ENCODE peak calls at places on chromosome 4, in four cellular contexts. U is SK-N-SH, V is GM12878, W is K562. A is an unnamed sample.

GRCh38 chr4:60683953-60684352 is 516.2 kb upstream of the ADGRL3 start:
- DNase-seq in U (no peak), W (no peak), V (no peak), A (no peak)

GRCh38 chr4:112895785-112896184 is 153.7 kb upstream of the ANK2 start:
- DNase-seq in W (no peak), U (no peak), V (peak; percentile 31), A (peak; percentile 18)

GRCh38 chr4:89640620-89641366 is 196.2 kb downstream of the SNCA start:
- DNase-seq in V (no peak), W (peak; percentile 6), U (peak; percentile 65), A (peak; percentile 87)

GRCh38 chr4:40915318-40916217 is 165.8 kb downstream of the NSUN7 start:
- DNase-seq in U (no peak), W (no peak), V (no peak), A (no peak)

GRCh38 chr4:142044271-142044670 is 407.9 kb downstream of the IL15 start:
- DNase-seq in U (no peak), V (no peak), W (no peak), A (no peak)

GRCh38 chr4:61772116-61772515 is 572.0 kb downstream of the ADGRL3 start:
- DNase-seq in W (no peak), U (no peak), V (no peak), A (no peak)

GRCh38 chr4:158837527-158838141 is 68.8 kb downstream of the FNIP2 start:
- DNase-seq in V (no peak), W (no peak), U (no peak), A (no peak)

GRCh38 chr4:80116516-80116915 is 43.5 kb upstream of the ANTXR2 start:
- DNase-seq in V (no peak), U (no peak), W (no peak), A (no peak)

GRCh38 chr4:18039113-18039512 is 17.6 kb upstream of the LCORL start:
- DNase-seq in V (no peak), W (no peak), U (no peak), A (no peak)

GRCh38 chr4:37742149-37742548 is 56.0 kb upstream of the RELL1 start:
- DNase-seq in U (no peak), V (no peak), W (no peak), A (no peak)

GRCh38 chr4:5927747-5928146 is 34.9 kb upstream of the CRMP1 start:
- DNase-seq in U (no peak), W (no peak), V (no peak), A (no peak)

GRCh38 chr4:8759987-8760386 is 111.7 kb downstream of the HMX1 start:
- DNase-seq in V (no peak), W (no peak), U (no peak), A (peak; percentile 3)

GRCh38 chr4:87659247-87659931 is 9.3 kb downstream of the DMP1 start:
- DNase-seq in W (no peak), U (no peak), V (no peak), A (no peak)

GRCh38 chr4:83618431-83618830 is 82.5 kb downstream of the GPAT3 start:
- DNase-seq in V (no peak), W (peak; percentile 19), U (no peak), A (no peak)

GRCh38 chr4:113761682-113762060 is at the start of gene CAMK2D:
- DNase-seq in W (no peak), V (peak; percentile 81), U (peak; percentile 86), A (peak; percentile 73)

GRCh38 chr4:27921236-27921635 is 1060.6 kb downstream of the STIM2 start:
- DNase-seq in V (no peak), W (no peak), U (no peak), A (no peak)

GRCh38 chr4:87093443-87094123 is 126.8 kb downstream of the KLHL8 start:
- DNase-seq in W (peak; percentile 28), V (peak; percentile 43), U (peak; percentile 67), A (peak; percentile 34)

GRCh38 chr4:170134821-170135220 is 45.1 kb upstream of the AADAT start:
- DNase-seq in U (no peak), W (no peak), V (no peak), A (no peak)

GRCh38 chr4:25857851-25858400 is 4.9 kb downstream of the SEL1L3 start:
- DNase-seq in U (no peak), V (no peak), W (no peak), A (no peak)

GRCh38 chr4:141375855-141376254 is 155.2 kb downstream of the ZNF330 start:
- DNase-seq in U (peak; percentile 17), V (no peak), W (no peak), A (no peak)

GRCh38 chr4:120703908-120704307 is 218.6 kb downstream of the PRDM5 start:
- DNase-seq in W (no peak), U (no peak), V (no peak), A (no peak)

GRCh38 chr4:144318797-144319196 is 178.3 kb upstream of the GYPA start:
- DNase-seq in U (no peak), V (no peak), W (no peak), A (no peak)

GRCh38 chr4:167831853-167832252 is 260.5 kb upstream of the ANXA10 start:
- DNase-seq in U (no peak), V (no peak), W (no peak), A (no peak)

GRCh38 chr4:85756938-85757337 is 282.0 kb downstream of the ARHGAP24 start:
- DNase-seq in V (no peak), W (peak; percentile 8), U (peak; percentile 7), A (peak; percentile 16)

GRCh38 chr4:75658881-75659280 is 14.3 kb downstream of the G3BP2 start:
- DNase-seq in U (no peak), V (no peak), W (no peak), A (no peak)

GRCh38 chr4:68368566-68369473 is 18.9 kb upstream of the YTHDC1 start:
- DNase-seq in W (no peak), U (no peak), V (no peak), A (no peak)

GRCh38 chr4:110959041-110959643 is 336.3 kb upstream of the PITX2 start:
- DNase-seq in W (no peak), U (no peak), V (no peak), A (no peak)

GRCh38 chr4:82482387-82482786 is 52.0 kb downstream of the ENOPH1 start:
- DNase-seq in W (no peak), V (no peak), U (no peak), A (no peak)

GRCh38 chr4:82480786-82481317 is 50.5 kb downstream of the ENOPH1 start:
- DNase-seq in V (no peak), W (no peak), U (no peak), A (no peak)

GRCh38 chr4:82473621-82474164 is 43.3 kb downstream of the ENOPH1 start:
- DNase-seq in V (no peak), W (no peak), U (no peak), A (no peak)

GRCh38 chr4:82484987-82485783 is 54.8 kb downstream of the ENOPH1 start:
- DNase-seq in W (no peak), V (no peak), U (no peak), A (no peak)

DNA sequence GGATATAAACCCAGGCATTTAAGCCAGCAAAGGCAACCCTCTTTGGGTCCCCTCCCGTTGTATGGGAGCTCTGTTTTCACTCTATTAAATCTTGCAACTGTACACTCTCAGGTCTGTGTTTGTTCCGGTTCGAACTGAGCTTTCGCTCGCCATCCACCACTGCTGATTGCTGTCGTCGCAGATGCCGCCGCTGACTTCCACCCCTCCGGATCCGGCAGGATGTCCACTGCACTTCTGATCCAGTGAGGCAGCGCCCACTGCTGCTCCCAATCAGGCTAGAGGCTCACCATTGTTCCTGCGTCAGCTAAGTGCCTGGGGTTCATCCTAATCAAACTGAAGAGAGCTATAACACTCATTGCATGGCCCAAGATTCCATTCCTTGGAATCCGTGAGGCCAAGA is 49.2 kb downstream of the ENOPH1 start:
- DNase-seq in U (no peak), V (no peak), W (no peak), A (no peak)
- TF ChIP-seq USF1 in U (no peak), V (no peak), W (no peak), A (no peak)

DNA sequence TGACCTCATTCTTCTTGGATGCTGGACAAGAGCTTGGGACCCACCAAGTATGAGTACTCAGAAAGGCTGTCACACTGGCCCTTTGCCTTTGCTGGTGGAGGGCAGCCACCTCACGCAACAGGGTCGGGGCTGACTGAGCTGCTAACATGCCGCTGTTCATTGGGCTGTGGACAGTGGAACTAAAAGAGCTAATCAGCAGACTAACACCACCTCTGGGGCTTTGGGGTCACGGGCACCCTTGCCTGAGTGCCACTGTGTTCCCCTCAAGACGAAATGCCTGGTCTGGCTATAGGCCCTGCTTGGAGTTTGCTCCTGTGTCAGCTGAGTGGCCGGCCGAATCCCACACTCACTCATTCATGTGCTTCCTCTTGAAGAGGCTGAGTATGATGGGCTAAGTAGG is 559.6 kb downstream of the SPRY1 start:
- DNase-seq in W (no peak), V (no peak), U (no peak), A (no peak)
- TF ChIP-seq USF1 in W (no peak), V (no peak), U (no peak), A (no peak)

GRCh38 chr4:104123021-104123420 is 371.7 kb downstream of the CXXC4 start:
- DNase-seq in U (no peak), V (no peak), W (no peak), A (no peak)
- TF ChIP-seq USF1 in U (no peak), V (no peak), W (no peak), A (no peak)

DNA sequence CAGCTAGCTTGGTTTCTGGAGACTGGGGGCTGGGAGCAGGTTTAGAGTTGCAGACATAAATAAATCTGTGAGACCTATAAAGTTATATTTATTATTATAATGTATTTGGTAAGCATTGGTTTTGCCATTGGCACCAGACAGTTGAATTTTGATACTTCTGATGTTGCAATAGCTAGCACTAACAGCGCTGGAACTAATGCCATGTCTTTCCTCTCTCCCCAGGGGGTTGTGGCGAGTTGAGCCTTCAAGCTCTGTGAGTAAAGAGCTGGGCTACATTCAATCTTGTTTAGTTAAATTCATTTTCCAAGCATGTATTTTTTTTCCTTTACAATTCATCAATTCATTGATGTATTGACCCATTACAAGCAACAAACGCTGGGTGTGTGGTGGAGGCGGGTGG is 358.7 kb upstream of the NR3C2 start:
- DNase-seq in W (no peak), U (no peak), V (no peak), A (no peak)
- TF ChIP-seq USF1 in W (no peak), U (no peak), V (no peak), A (no peak)

DNA sequence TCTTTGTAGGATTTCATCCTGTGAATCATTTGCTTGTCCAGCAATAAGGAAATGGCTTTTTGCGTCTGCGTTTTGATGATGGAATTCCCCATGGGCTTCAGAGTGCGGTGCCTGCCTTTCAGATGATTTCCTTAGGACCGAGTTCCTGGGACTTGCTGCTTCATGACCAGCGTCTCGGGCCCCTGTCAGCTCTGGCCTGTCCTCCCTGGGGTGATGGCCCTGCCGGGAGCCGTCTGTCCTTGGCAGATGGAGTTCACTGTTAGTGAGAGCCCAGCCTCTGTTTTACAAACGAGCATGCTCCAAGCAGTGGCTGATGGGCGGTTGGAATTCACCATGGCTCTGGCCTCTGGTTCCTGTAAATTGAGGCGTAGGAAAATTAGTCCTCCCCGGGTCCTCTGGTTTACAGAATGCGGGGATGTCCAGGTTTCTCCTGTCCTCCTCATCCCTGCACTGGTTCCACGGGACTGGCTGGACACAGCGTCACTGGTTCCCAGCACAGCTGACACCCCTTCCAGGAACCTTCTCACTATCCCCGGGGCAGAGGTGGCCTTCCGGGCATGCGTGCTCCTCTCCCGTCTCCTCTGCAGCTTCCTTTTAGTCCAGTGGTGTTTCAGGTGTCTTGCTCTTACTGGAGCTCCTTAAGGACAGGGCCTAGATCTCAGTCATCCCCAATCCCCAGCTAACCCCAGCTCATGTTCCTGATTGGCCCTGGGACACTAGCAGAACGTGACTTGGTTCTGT is 34.9 kb downstream of the TBC1D14 start:
- DNase-seq in V (no peak), W (no peak), U (no peak), A (no peak)
- TF ChIP-seq USF1 in V (no peak), W (no peak), U (no peak), A (no peak)

GRCh38 chr4:129328176-129328575 is 232.2 kb downstream of the C4orf33 start:
- DNase-seq in U (no peak), W (no peak), V (no peak), A (no peak)
- TF ChIP-seq USF1 in U (no peak), W (no peak), V (no peak), A (no peak)

A was measured in WTC11.